ENCODE peak calls at places on chromosome 17, in nine cellular contexts. One of them, this sample, is unnamed.

GRCh38 chr17:37779554-37779953 is 34.7 kb upstream of the HNF1B start:
- DNase-seq in IMR-90: peak
- DNase-seq in Caco-2: no peak
- DNase-seq in fibroblast of mammary gland: peak
- DNase-seq in lower lobe of right lung: no peak
- DNase-seq in endothelial cell of umbilical vein: no peak
- DNase-seq in AG09309: peak
- DNase-seq in neural progenitor cell: no peak
- DNase-seq in mucosa of descending colon: peak
- DNase-seq in this sample: no peak

GRCh38 chr17:82697808-82698064 is 762 bp downstream of the RAB40B start:
- DNase-seq in IMR-90: no peak
- DNase-seq in Caco-2: no peak
- DNase-seq in fibroblast of mammary gland: no peak
- DNase-seq in lower lobe of right lung: no peak
- DNase-seq in endothelial cell of umbilical vein: no peak
- DNase-seq in AG09309: no peak
- DNase-seq in neural progenitor cell: no peak
- DNase-seq in mucosa of descending colon: no peak
- DNase-seq in this sample: no peak

GRCh38 chr17:51322390-51323029 is 62.2 kb downstream of the UTP18 start:
- DNase-seq in IMR-90: peak
- DNase-seq in Caco-2: no peak
- DNase-seq in fibroblast of mammary gland: peak
- DNase-seq in lower lobe of right lung: no peak
- DNase-seq in endothelial cell of umbilical vein: peak
- DNase-seq in AG09309: peak
- DNase-seq in neural progenitor cell: peak
- DNase-seq in mucosa of descending colon: no peak
- DNase-seq in this sample: peak

GRCh38 chr17:67431210-67432015 is 54.3 kb downstream of the PITPNC1 start:
- DNase-seq in IMR-90: peak
- DNase-seq in Caco-2: no peak
- DNase-seq in fibroblast of mammary gland: peak
- DNase-seq in lower lobe of right lung: no peak
- DNase-seq in endothelial cell of umbilical vein: peak
- DNase-seq in AG09309: peak
- DNase-seq in neural progenitor cell: no peak
- DNase-seq in mucosa of descending colon: no peak
- DNase-seq in this sample: no peak

GRCh38 chr17:47687748-47688147 is 6.2 kb upstream of the TBKBP1 start:
- DNase-seq in IMR-90: peak
- DNase-seq in Caco-2: no peak
- DNase-seq in fibroblast of mammary gland: peak
- DNase-seq in lower lobe of right lung: no peak
- DNase-seq in endothelial cell of umbilical vein: no peak
- DNase-seq in AG09309: no peak
- DNase-seq in neural progenitor cell: peak
- DNase-seq in mucosa of descending colon: no peak
- DNase-seq in this sample: no peak

GRCh38 chr17:68425979-68426378 is 31.3 kb downstream of the WIPI1 start:
- DNase-seq in IMR-90: no peak
- DNase-seq in Caco-2: no peak
- DNase-seq in fibroblast of mammary gland: no peak
- DNase-seq in lower lobe of right lung: no peak
- DNase-seq in endothelial cell of umbilical vein: no peak
- DNase-seq in AG09309: no peak
- DNase-seq in neural progenitor cell: peak
- DNase-seq in mucosa of descending colon: no peak
- DNase-seq in this sample: no peak

GRCh38 chr17:41619162-41619933 is 5.0 kb downstream of the KRT17 start:
- DNase-seq in IMR-90: no peak
- DNase-seq in Caco-2: peak
- DNase-seq in fibroblast of mammary gland: no peak
- DNase-seq in lower lobe of right lung: no peak
- DNase-seq in endothelial cell of umbilical vein: no peak
- DNase-seq in AG09309: no peak
- DNase-seq in neural progenitor cell: no peak
- DNase-seq in mucosa of descending colon: no peak
- DNase-seq in this sample: no peak

GRCh38 chr17:44066204-44066930 is at the start of gene LSM12:
- DNase-seq in IMR-90: peak
- DNase-seq in Caco-2: peak
- DNase-seq in fibroblast of mammary gland: peak
- DNase-seq in lower lobe of right lung: peak
- DNase-seq in endothelial cell of umbilical vein: peak
- DNase-seq in AG09309: no peak
- DNase-seq in neural progenitor cell: peak
- DNase-seq in mucosa of descending colon: peak
- DNase-seq in this sample: peak

GRCh38 chr17:76868669-76869208 is 535 bp downstream of the MGAT5B start:
- DNase-seq in IMR-90: no peak
- DNase-seq in Caco-2: no peak
- DNase-seq in fibroblast of mammary gland: no peak
- DNase-seq in lower lobe of right lung: no peak
- DNase-seq in endothelial cell of umbilical vein: no peak
- DNase-seq in AG09309: no peak
- DNase-seq in neural progenitor cell: peak
- DNase-seq in mucosa of descending colon: no peak
- DNase-seq in this sample: no peak

GRCh38 chr17:39151680-39152058 is 232 bp upstream of the PLXDC1 start:
- DNase-seq in IMR-90: no peak
- DNase-seq in Caco-2: no peak
- DNase-seq in fibroblast of mammary gland: no peak
- DNase-seq in lower lobe of right lung: no peak
- DNase-seq in endothelial cell of umbilical vein: no peak
- DNase-seq in AG09309: no peak
- DNase-seq in neural progenitor cell: no peak
- DNase-seq in mucosa of descending colon: no peak
- DNase-seq in this sample: no peak

GRCh38 chr17:39150795-39151679 is at the start of gene PLXDC1:
- DNase-seq in IMR-90: no peak
- DNase-seq in Caco-2: no peak
- DNase-seq in fibroblast of mammary gland: no peak
- DNase-seq in lower lobe of right lung: no peak
- DNase-seq in endothelial cell of umbilical vein: no peak
- DNase-seq in AG09309: no peak
- DNase-seq in neural progenitor cell: peak
- DNase-seq in mucosa of descending colon: no peak
- DNase-seq in this sample: peak

GRCh38 chr17:39152134-39152884 is 872 bp upstream of the PLXDC1 start:
- DNase-seq in IMR-90: no peak
- DNase-seq in Caco-2: no peak
- DNase-seq in fibroblast of mammary gland: no peak
- DNase-seq in lower lobe of right lung: no peak
- DNase-seq in endothelial cell of umbilical vein: no peak
- DNase-seq in AG09309: no peak
- DNase-seq in neural progenitor cell: peak
- DNase-seq in mucosa of descending colon: no peak
- DNase-seq in this sample: no peak

GRCh38 chr17:39155654-39156053 is 4.2 kb upstream of the PLXDC1 start:
- DNase-seq in IMR-90: no peak
- DNase-seq in Caco-2: no peak
- DNase-seq in fibroblast of mammary gland: no peak
- DNase-seq in lower lobe of right lung: no peak
- DNase-seq in endothelial cell of umbilical vein: no peak
- DNase-seq in AG09309: no peak
- DNase-seq in neural progenitor cell: no peak
- DNase-seq in mucosa of descending colon: no peak
- DNase-seq in this sample: no peak

DNA sequence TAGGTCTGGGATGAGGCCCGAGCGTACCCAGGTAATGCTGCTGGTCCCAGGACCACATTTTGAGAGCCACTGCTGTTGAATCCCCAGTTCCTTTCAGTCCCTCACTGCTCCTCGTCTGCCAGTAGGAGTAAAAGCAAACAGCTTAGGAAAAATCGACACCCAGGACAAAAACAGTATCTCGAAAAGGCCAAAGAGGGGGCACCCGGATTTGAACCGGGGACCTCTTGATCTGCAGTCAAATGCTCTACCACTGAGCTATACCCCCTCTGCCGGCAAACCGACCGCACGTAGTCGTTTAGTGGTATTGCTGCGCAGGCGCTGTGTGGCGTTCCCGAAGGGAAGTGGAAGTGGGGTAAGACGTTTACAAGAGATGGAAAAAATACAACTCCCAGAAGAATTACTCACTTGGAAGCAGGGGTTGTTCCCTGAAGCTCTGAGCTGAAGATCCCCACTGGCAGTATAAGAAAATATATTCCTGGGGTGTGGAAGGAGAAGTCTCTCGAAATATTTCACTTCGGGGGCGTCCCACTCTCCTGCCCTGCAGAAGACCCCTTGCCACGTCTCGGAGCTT is 2.2 kb upstream of the PLXDC1 start:
- DNase-seq in IMR-90: peak
- DNase-seq in Caco-2: peak
- DNase-seq in fibroblast of mammary gland: peak
- DNase-seq in lower lobe of right lung: peak
- DNase-seq in endothelial cell of umbilical vein: peak
- DNase-seq in AG09309: no peak
- DNase-seq in neural progenitor cell: peak
- DNase-seq in mucosa of descending colon: peak
- DNase-seq in this sample: peak
- TF ChIP-seq CTCF in IMR-90: peak
- TF ChIP-seq CTCF in Caco-2: peak
- TF ChIP-seq CTCF in fibroblast of mammary gland: peak
- TF ChIP-seq CTCF in lower lobe of right lung: no peak
- TF ChIP-seq CTCF in endothelial cell of umbilical vein: no peak
- TF ChIP-seq CTCF in AG09309: peak
- TF ChIP-seq CTCF in neural progenitor cell: no peak
- TF ChIP-seq CTCF in mucosa of descending colon: no peak
- TF ChIP-seq CTCF in this sample: peak

GRCh38 chr17:32940706-32941390 is 12.9 kb downstream of the TMEM98 start:
- DNase-seq in IMR-90: no peak
- DNase-seq in Caco-2: peak
- DNase-seq in fibroblast of mammary gland: no peak
- DNase-seq in lower lobe of right lung: no peak
- DNase-seq in endothelial cell of umbilical vein: no peak
- DNase-seq in AG09309: no peak
- DNase-seq in neural progenitor cell: no peak
- DNase-seq in mucosa of descending colon: no peak
- DNase-seq in this sample: no peak

GRCh38 chr17:32943647-32944191 is 15.8 kb downstream of the TMEM98 start:
- DNase-seq in IMR-90: peak
- DNase-seq in Caco-2: peak
- DNase-seq in fibroblast of mammary gland: peak
- DNase-seq in lower lobe of right lung: no peak
- DNase-seq in endothelial cell of umbilical vein: no peak
- DNase-seq in AG09309: peak
- DNase-seq in neural progenitor cell: no peak
- DNase-seq in mucosa of descending colon: no peak
- DNase-seq in this sample: no peak

GRCh38 chr17:32943206-32943605 is 15.3 kb downstream of the TMEM98 start:
- DNase-seq in IMR-90: no peak
- DNase-seq in Caco-2: no peak
- DNase-seq in fibroblast of mammary gland: no peak
- DNase-seq in lower lobe of right lung: no peak
- DNase-seq in endothelial cell of umbilical vein: no peak
- DNase-seq in AG09309: no peak
- DNase-seq in neural progenitor cell: no peak
- DNase-seq in mucosa of descending colon: no peak
- DNase-seq in this sample: no peak

GRCh38 chr17:32944248-32945020 is 16.5 kb downstream of the TMEM98 start:
- DNase-seq in IMR-90: no peak
- DNase-seq in Caco-2: no peak
- DNase-seq in fibroblast of mammary gland: no peak
- DNase-seq in lower lobe of right lung: no peak
- DNase-seq in endothelial cell of umbilical vein: no peak
- DNase-seq in AG09309: no peak
- DNase-seq in neural progenitor cell: no peak
- DNase-seq in mucosa of descending colon: no peak
- DNase-seq in this sample: no peak

DNA sequence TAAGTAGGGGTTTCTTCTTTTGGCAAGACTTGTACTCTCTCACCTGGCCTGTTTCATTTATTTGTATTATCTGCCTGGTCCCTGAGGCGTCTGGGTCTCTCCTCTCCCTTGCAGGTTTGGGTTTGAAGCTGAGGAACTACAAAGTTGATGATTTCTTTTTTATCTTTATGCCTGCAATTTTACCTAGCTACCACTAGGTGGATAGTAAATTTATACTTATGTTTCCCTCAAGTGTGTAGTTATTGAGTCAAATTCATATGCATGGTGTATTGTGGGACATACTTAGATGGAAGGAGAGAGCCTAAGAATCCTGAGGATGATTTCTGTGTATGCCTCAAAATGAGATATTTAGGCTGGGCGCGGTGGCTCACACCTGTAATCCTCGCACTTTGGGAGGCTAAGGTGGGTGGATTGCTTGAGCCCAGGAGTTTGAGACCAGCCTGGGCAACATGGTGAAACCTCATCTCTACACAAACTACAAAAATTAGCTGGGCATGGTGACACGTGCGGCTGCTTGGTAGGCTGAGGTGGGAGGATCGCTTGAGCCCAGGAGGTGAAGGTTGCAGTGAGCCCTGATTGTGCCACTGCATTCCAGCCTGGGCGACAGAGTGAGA is 13.6 kb downstream of the TMEM98 start:
- DNase-seq in IMR-90: no peak
- DNase-seq in Caco-2: no peak
- DNase-seq in fibroblast of mammary gland: no peak
- DNase-seq in lower lobe of right lung: no peak
- DNase-seq in endothelial cell of umbilical vein: no peak
- DNase-seq in AG09309: no peak
- DNase-seq in neural progenitor cell: no peak
- DNase-seq in mucosa of descending colon: no peak
- DNase-seq in this sample: no peak
- TF ChIP-seq CTCF in IMR-90: peak
- TF ChIP-seq CTCF in Caco-2: peak
- TF ChIP-seq CTCF in fibroblast of mammary gland: peak
- TF ChIP-seq CTCF in lower lobe of right lung: peak
- TF ChIP-seq CTCF in endothelial cell of umbilical vein: peak
- TF ChIP-seq CTCF in AG09309: peak
- TF ChIP-seq CTCF in neural progenitor cell: peak
- TF ChIP-seq CTCF in mucosa of descending colon: no peak
- TF ChIP-seq CTCF in this sample: peak

GRCh38 chr17:29042679-29043538 is at the start of gene PIPOX:
- DNase-seq in IMR-90: peak
- DNase-seq in Caco-2: no peak
- DNase-seq in fibroblast of mammary gland: peak
- DNase-seq in lower lobe of right lung: peak
- DNase-seq in endothelial cell of umbilical vein: peak
- DNase-seq in AG09309: no peak
- DNase-seq in neural progenitor cell: peak
- DNase-seq in mucosa of descending colon: peak
- DNase-seq in this sample: peak
- TF ChIP-seq CTCF in IMR-90: no peak
- TF ChIP-seq CTCF in Caco-2: no peak
- TF ChIP-seq CTCF in fibroblast of mammary gland: no peak
- TF ChIP-seq CTCF in lower lobe of right lung: no peak
- TF ChIP-seq CTCF in endothelial cell of umbilical vein: peak
- TF ChIP-seq CTCF in AG09309: no peak
- TF ChIP-seq CTCF in neural progenitor cell: peak
- TF ChIP-seq CTCF in mucosa of descending colon: no peak
- TF ChIP-seq CTCF in this sample: no peak

GRCh38 chr17:78314683-78315354 is 45.1 kb downstream of the SOCS3 start:
- DNase-seq in IMR-90: no peak
- DNase-seq in Caco-2: no peak
- DNase-seq in fibroblast of mammary gland: peak
- DNase-seq in lower lobe of right lung: no peak
- DNase-seq in endothelial cell of umbilical vein: no peak
- DNase-seq in AG09309: no peak
- DNase-seq in neural progenitor cell: no peak
- DNase-seq in mucosa of descending colon: no peak
- DNase-seq in this sample: peak
- TF ChIP-seq CTCF in IMR-90: no peak
- TF ChIP-seq CTCF in Caco-2: no peak
- TF ChIP-seq CTCF in fibroblast of mammary gland: peak
- TF ChIP-seq CTCF in lower lobe of right lung: peak
- TF ChIP-seq CTCF in endothelial cell of umbilical vein: peak
- TF ChIP-seq CTCF in AG09309: no peak
- TF ChIP-seq CTCF in neural progenitor cell: peak
- TF ChIP-seq CTCF in mucosa of descending colon: no peak
- TF ChIP-seq CTCF in this sample: no peak